ENCODE peak calls at places on chromosomes 3 and 15, in seven cellular contexts. S is activated T-cell treated with anti-CD3 and anti-CD28 coated beads, Interleukin-2, amount 50 U/mL, for 48 hours; T is posterior vena cava; L is hepatocyte; U is activated T-helper 1 cell treated with anti-CD3 and anti-CD28 coated beads, Interleukin-12 subunit alpha, Interleukin-12 subunit beta, Interleukin-2, Interleukin-4 antibody, amounts not matched to agents 30 ng/mL and 10 ng/mL and 1 ng/mL, durations not matched to agents 14 hours and 24 hours and 36 hours; W is heart right ventricle; G is effector memory CD8-positive, alpha-beta T cell. M is an unnamed sample.

GRCh38 chr15:58472821-58473581 is 41.2 kb downstream of the LIPC start:
- DNase-seq in W (no peak), T (no peak), G (peak; percentile 42), S (peak; percentile 51), U (peak; percentile 53), L (no peak), M (peak; percentile 47)

GRCh38 chr3:88150771-88151170 is 1.0 kb downstream of the C3orf38 start:
- DNase-seq in W (no peak), T (no peak), U (no peak), L (no peak), S (no peak), G (no peak), M (no peak)

GRCh38 chr3:127065138-127065427 is 82.2 kb downstream of the PLXNA1 start:
- DNase-seq in S (no peak), U (no peak), G (no peak), L (no peak), W (no peak), T (peak; percentile 51), M (no peak)

GRCh38 chr15:70091649-70092461 is 5.9 kb downstream of the TLE3 start:
- DNase-seq in L (peak; percentile 51), T (no peak), G (peak; percentile 13), U (no peak), S (peak; percentile 39), W (no peak), M (peak; percentile 27)

GRCh38 chr3:134018850-134019249 is 10.9 kb downstream of the SLCO2A1 start:
- DNase-seq in T (no peak), L (no peak), W (no peak), U (no peak), G (no peak), S (no peak), M (no peak)

GRCh38 chr3:108012304-108012703 is 78.5 kb downstream of the CD47 start:
- DNase-seq in U (no peak), S (no peak), W (no peak), G (no peak), T (no peak), L (no peak), M (no peak)

GRCh38 chr3:4771238-4771637 is 208.0 kb upstream of the BHLHE40 start:
- DNase-seq in G (no peak), U (no peak), L (no peak), T (no peak), S (no peak), W (no peak), M (no peak)

GRCh38 chr3:141384157-141384556 is 15.9 kb downstream of the ZBTB38 start:
- DNase-seq in L (no peak), G (no peak), S (no peak), U (no peak), W (no peak), T (no peak), M (no peak)

GRCh38 chr15:70062321-70062956 is 35.3 kb downstream of the TLE3 start:
- DNase-seq in G (no peak), S (no peak), L (peak; percentile 63), U (no peak), W (peak; percentile 70), T (peak; percentile 88), M (peak; percentile 86)

GRCh38 chr3:141292346-141293058 is 60.9 kb downstream of the PXYLP1 start:
- DNase-seq in T (no peak), W (no peak), G (no peak), L (no peak), U (no peak), S (no peak), M (no peak)

GRCh38 chr3:48957006-48957705 is 32.9 kb upstream of the P4HTM start:
- DNase-seq in G (no peak), T (no peak), S (no peak), W (no peak), L (no peak), U (no peak), M (no peak)

GRCh38 chr15:85477730-85478129 is 97.3 kb downstream of the AKAP13 start:
- DNase-seq in G (no peak), T (no peak), S (no peak), L (no peak), U (no peak), W (no peak), M (peak; percentile 83)

GRCh38 chr3:89813500-89813899 is 706.1 kb downstream of the EPHA3 start:
- DNase-seq in G (no peak), T (no peak), W (no peak), L (no peak), S (no peak), U (no peak), M (no peak)

GRCh38 chr3:187039723-187040414 is 99.4 kb downstream of the RPL39L start:
- DNase-seq in T (no peak), W (no peak), L (peak; percentile 59), G (no peak), U (no peak), S (no peak), M (no peak)

GRCh38 chr3:183954875-183955274 is 62.8 kb downstream of the ABCC5 start:
- DNase-seq in S (no peak), L (no peak), T (no peak), G (no peak), U (no peak), W (no peak), M (no peak)

GRCh38 chr3:114356084-114357009 is 62.5 kb downstream of the TIGIT start:
- DNase-seq in L (no peak), S (no peak), G (no peak), W (no peak), U (no peak), T (no peak), M (no peak)

GRCh38 chr3:196489747-196490146 is 13.8 kb downstream of the RNF168 start:
- DNase-seq in S (no peak), G (no peak), L (no peak), U (no peak), W (no peak), T (no peak), M (no peak)

GRCh38 chr3:108334698-108335097 is 38.4 kb downstream of the HHLA2 start:
- DNase-seq in W (no peak), G (no peak), S (no peak), T (no peak), L (no peak), U (no peak), M (peak; percentile 17)

GRCh38 chr3:113747719-113748046 is 848 bp downstream of the ATP6V1A start:
- DNase-seq in W (no peak), U (no peak), G (no peak), T (no peak), L (no peak), S (peak; percentile 63), M (no peak)

GRCh38 chr3:159824341-159824740 is 164.3 kb upstream of the IL12A start:
- DNase-seq in T (no peak), W (no peak), G (no peak), U (no peak), S (no peak), L (peak; percentile 75), M (peak; percentile 98)

GRCh38 chr3:133488785-133489367 is 84.6 kb upstream of the CDV3 start:
- DNase-seq in S (no peak), U (no peak), L (peak; percentile 62), W (no peak), G (no peak), T (no peak), M (peak; percentile 76)

GRCh38 chr15:52657338-52657737 is 21.9 kb downstream of the ATOSA start:
- DNase-seq in L (no peak), G (no peak), W (no peak), U (no peak), S (no peak), T (no peak), M (peak; percentile 75)

GRCh38 chr3:34155108-34155507 is 356.7 kb downstream of the PDCD6IP start:
- DNase-seq in L (no peak), S (no peak), G (no peak), U (no peak), W (no peak), T (no peak), M (no peak)

GRCh38 chr3:185649414-185649813 is 63.3 kb downstream of the SENP2 start:
- DNase-seq in S (no peak), G (no peak), T (no peak), U (no peak), W (no peak), L (no peak), M (no peak)

GRCh38 chr3:81846988-81847387 is 85.5 kb upstream of the GBE1 start:
- DNase-seq in G (no peak), L (no peak), S (no peak), W (no peak), U (no peak), T (no peak), M (no peak)

GRCh38 chr3:123383101-123384053 is 65.5 kb downstream of the ADCY5 start:
- DNase-seq in U (no peak), S (no peak), L (no peak), G (no peak), W (peak; percentile 72), T (peak; percentile 72), M (peak; percentile 28)

GRCh38 chr3:42652611-42653302 is 740 bp upstream of the ZBTB47 start:
- DNase-seq in G (no peak), L (peak; percentile 60), U (no peak), S (no peak), W (peak; percentile 55), T (peak; percentile 92), M (peak; percentile 84)

GRCh38 chr3:32603064-32603463 is 32.4 kb upstream of the DYNC1LI1 start:
- DNase-seq in W (no peak), U (no peak), G (no peak), S (no peak), L (peak; percentile 35), T (no peak), M (no peak)

GRCh38 chr3:15535757-15536156 is 14.3 kb upstream of the COLQ start:
- DNase-seq in L (no peak), T (no peak), G (no peak), S (peak; percentile 41), W (no peak), U (peak; percentile 32), M (no peak)

GRCh38 chr3:14806641-14807263 is 12.0 kb upstream of the FGD5 start:
- DNase-seq in L (no peak), S (no peak), W (no peak), T (peak; percentile 66), G (no peak), U (no peak), M (peak; percentile 55)

GRCh38 chr3:58005662-58006061 is 2.6 kb upstream of the FLNB start:
- DNase-seq in U (no peak), S (no peak), G (no peak), W (no peak), T (no peak), L (peak; percentile 59), M (peak; percentile 89)

GRCh38 chr3:86954226-86954625 is 36.7 kb downstream of the VGLL3 start:
- DNase-seq in T (no peak), L (no peak), G (no peak), U (no peak), S (no peak), W (no peak), M (peak; percentile 68)

GRCh38 chr3:117977504-117978228 is 1057.0 kb downstream of the IGSF11 start:
- DNase-seq in W (no peak), S (no peak), T (no peak), G (no peak), U (no peak), L (no peak), M (no peak)

GRCh38 chr15:47708595-47708994 is 8.7 kb upstream of the SEMA6D start:
- DNase-seq in S (no peak), L (peak; percentile 42), G (no peak), T (no peak), U (no peak), W (no peak), M (no peak)

GRCh38 chr15:70494861-70495571 is 268.3 kb downstream of the UACA start:
- DNase-seq in U (no peak), T (peak; percentile 54), L (peak; percentile 92), G (no peak), W (no peak), S (peak; percentile 66), M (peak; percentile 99)

GRCh38 chr3:55963611-55964010 is 476.5 kb upstream of the WNT5A start:
- DNase-seq in S (no peak), G (no peak), U (no peak), L (no peak), W (no peak), T (no peak), M (no peak)

GRCh38 chr3:58581328-58582091 is 4.3 kb upstream of the FAM107A start:
- DNase-seq in W (no peak), U (no peak), S (no peak), G (no peak), T (peak; percentile 11), L (peak; percentile 15), M (no peak)